ENCODE peak calls at places on chromosomes 5 and 9, in eight cellular contexts. G is HS-27A, Y is SJSA1, U is stomach, C is endothelial cell, H is adrenal gland, I is epithelial cell of esophagus, D is NCI-H1105. Q is an unnamed sample.

GRCh38 chr5:10248378-10249260 is 1.1 kb downstream of the ATPSCKMT start:
- DNase-seq in G (no peak), Y (no peak), U (no peak), C (no peak), H (no peak), I (no peak), D (no peak), Q (peak)

GRCh38 chr5:134648425-134649162 is at the start of gene SEC24A:
- DNase-seq in G (peak), Y (peak), U (peak), C (peak), H (peak), I (peak), D (peak), Q (peak)

GRCh38 chr5:58544195-58544594 is 38.7 kb upstream of the RAB3C start:
- DNase-seq in G (no peak), Y (no peak), U (no peak), C (no peak), H (no peak), I (peak), D (no peak), Q (no peak)

GRCh38 chr5:136129445-136129844 is 3.2 kb upstream of the SMAD5 start:
- DNase-seq in G (no peak), Y (no peak), U (no peak), C (no peak), H (no peak), I (no peak), D (no peak), Q (no peak)

GRCh38 chr9:127153484-127153883 is 31.0 kb upstream of the ANGPTL2 start:
- DNase-seq in G (no peak), Y (no peak), U (peak), C (no peak), H (peak), I (no peak), D (no peak), Q (no peak)

GRCh38 chr9:87594218-87594617 is 96.6 kb downstream of the DAPK1 start:
- DNase-seq in G (no peak), Y (peak), U (no peak), C (no peak), H (no peak), I (no peak), D (no peak), Q (no peak)

GRCh38 chr9:123927625-123928308 is 2.2 kb downstream of the DENND1A start:
- DNase-seq in G (no peak), Y (no peak), U (no peak), C (no peak), H (no peak), I (peak), D (no peak), Q (no peak)

GRCh38 chr5:11903121-11903613 is 1.1 kb downstream of the CTNND2 start:
- DNase-seq in G (no peak), Y (no peak), U (no peak), C (no peak), H (no peak), I (peak), D (no peak), Q (no peak)

GRCh38 chr5:1265026-1265425 is 29.8 kb downstream of the TERT start:
- DNase-seq in G (no peak), Y (no peak), U (no peak), C (no peak), H (no peak), I (no peak), D (no peak), Q (no peak)

GRCh38 chr5:79567926-79568549 is 44.2 kb upstream of the TENT2 start:
- DNase-seq in G (no peak), Y (no peak), U (no peak), C (no peak), H (no peak), I (peak), D (no peak), Q (no peak)

GRCh38 chr9:104776787-104777186 is 12.9 kb downstream of the NIPSNAP3B start:
- DNase-seq in G (no peak), Y (no peak), U (no peak), C (no peak), H (no peak), I (no peak), D (no peak), Q (no peak)

GRCh38 chr5:78823196-78823595 is 161.9 kb downstream of the ARSB start:
- DNase-seq in G (no peak), Y (no peak), U (no peak), C (no peak), H (no peak), I (no peak), D (no peak), Q (no peak)

GRCh38 chr9:113879906-113880305 is 3.8 kb downstream of the ZNF618 start:
- DNase-seq in G (no peak), Y (no peak), U (no peak), C (no peak), H (no peak), I (no peak), D (no peak), Q (no peak)

GRCh38 chr9:97935291-97935690 is 2.7 kb downstream of the HEMGN start:
- DNase-seq in G (no peak), Y (no peak), U (no peak), C (no peak), H (no peak), I (no peak), D (no peak), Q (no peak)

GRCh38 chr9:132372177-132373095 is 17.6 kb upstream of the SETX start:
- DNase-seq in G (no peak), Y (no peak), U (peak), C (peak), H (peak), I (peak), D (no peak), Q (no peak)

GRCh38 chr5:39064450-39064849 is 9.7 kb downstream of the RICTOR start:
- DNase-seq in G (no peak), Y (no peak), U (no peak), C (no peak), H (no peak), I (no peak), D (no peak), Q (no peak)

GRCh38 chr5:132386644-132387286 is 17.3 kb downstream of the SLC22A5 start:
- DNase-seq in G (no peak), Y (peak), U (peak), C (peak), H (peak), I (peak), D (no peak), Q (peak)

GRCh38 chr5:98969400-98969799 is 40.6 kb upstream of the CHD1 start:
- DNase-seq in G (no peak), Y (no peak), U (no peak), C (no peak), H (no peak), I (no peak), D (no peak), Q (no peak)

GRCh38 chr9:116550728-116551436 is 136.2 kb upstream of the TRIM32 start:
- DNase-seq in G (no peak), Y (no peak), U (no peak), C (no peak), H (no peak), I (no peak), D (no peak), Q (no peak)

GRCh38 chr5:170296036-170296934 is 1.3 kb downstream of the LCP2 start:
- DNase-seq in G (no peak), Y (no peak), U (no peak), C (no peak), H (no peak), I (no peak), D (no peak), Q (no peak)

GRCh38 chr9:134205636-134206316 is 41.4 kb upstream of the RNU6ATAC start:
- DNase-seq in G (no peak), Y (no peak), U (no peak), C (no peak), H (no peak), I (no peak), D (peak), Q (peak)

GRCh38 chr5:143431789-143432188 is 28.3 kb upstream of the NR3C1 start:
- DNase-seq in G (no peak), Y (no peak), U (no peak), C (no peak), H (no peak), I (no peak), D (no peak), Q (no peak)

GRCh38 chr9:74557577-74557976 is 60.4 kb downstream of the RORB start:
- DNase-seq in G (no peak), Y (no peak), U (no peak), C (no peak), H (no peak), I (no peak), D (no peak), Q (no peak)